ENCODE peak calls at places on chromosomes 16 and 17, in four cellular contexts. B, F, J and G are unnamed samples.
A peak's percentile ranks its signal among the peaks of the same experiment; 100 is the strongest.

GRCh38 chr16:77059441-77059840 is 131.5 kb upstream of the MON1B start:
- DNase-seq in B (no peak), F (no peak), J (no peak), G (no peak)

GRCh38 chr16:57043248-57043647 is 49.1 kb upstream of the CPNE2 start:
- DNase-seq in B (no peak), F (no peak), J (no peak), G (no peak)

GRCh38 chr16:62755938-62756337 is 719.7 kb upstream of the CDH8 start:
- DNase-seq in B (no peak), F (no peak), J (no peak), G (no peak)

GRCh38 chr16:56617212-56618085 is 8.1 kb upstream of the MT1E start:
- DNase-seq in B (no peak), F (no peak), J (no peak), G (no peak)

GRCh38 chr16:15573274-15573895 is 69.6 kb downstream of the MARF1 start:
- DNase-seq in B (no peak), F (no peak), J (no peak), G (no peak)

GRCh38 chr16:57711331-57711730 is 16.7 kb downstream of the DRC7 start:
- DNase-seq in B (no peak), F (no peak), J (no peak), G (no peak)

GRCh38 chr17:51765558-51766145 is 392.9 kb downstream of the CA10 start:
- DNase-seq in B (no peak), F (no peak), J (no peak), G (no peak)

GRCh38 chr16:23896832-23897821 is 61.3 kb downstream of the PRKCB start:
- DNase-seq in B (no peak), F (no peak), J (no peak), G (no peak)

GRCh38 chr17:65013613-65014391 is 42.7 kb downstream of the GNA13 start:
- DNase-seq in B (peak; percentile 28), F (peak; percentile 37), J (no peak), G (no peak)

GRCh38 chr17:41019415-41019814 is 7.6 kb downstream of the KRTAP1-5 start:
- DNase-seq in B (no peak), F (no peak), J (no peak), G (no peak)

GRCh38 chr17:10036511-10037061 is 131.5 kb upstream of the RCVRN start:
- DNase-seq in B (peak; percentile 52), F (no peak), J (no peak), G (no peak)

GRCh38 chr16:75241955-75242354 is 9.5 kb downstream of the BCAR1 start:
- DNase-seq in B (no peak), F (no peak), J (no peak), G (no peak)

GRCh38 chr16:35711958-35712357 is 2252.5 kb downstream of the TP53TG3F start:
- DNase-seq in B (no peak), F (no peak), J (no peak), G (no peak)

GRCh38 chr16:74626741-74627416 is 20.0 kb upstream of the GLG1 start:
- DNase-seq in B (no peak), F (no peak), J (no peak), G (no peak)

GRCh38 chr17:44786551-44787081 is 27.8 kb downstream of the ADAM11 start:
- DNase-seq in B (no peak), F (no peak), J (no peak), G (no peak)

GRCh38 chr17:46964315-46965265 is 14.5 kb downstream of the RPRML start:
- DNase-seq in B (no peak), F (no peak), J (peak; percentile 44), G (no peak)

GRCh38 chr17:79417589-79417988 is 193.3 kb downstream of the RBFOX3 start:
- DNase-seq in B (no peak), F (no peak), J (no peak), G (no peak)

GRCh38 chr17:58313815-58314705 is 14.5 kb downstream of the TSPOAP1 start:
- DNase-seq in B (no peak), F (no peak), J (no peak), G (no peak)

GRCh38 chr17:54924405-54924804 is 23.8 kb downstream of the TOM1L1 start:
- DNase-seq in B (no peak), F (no peak), J (no peak), G (no peak)

DNA sequence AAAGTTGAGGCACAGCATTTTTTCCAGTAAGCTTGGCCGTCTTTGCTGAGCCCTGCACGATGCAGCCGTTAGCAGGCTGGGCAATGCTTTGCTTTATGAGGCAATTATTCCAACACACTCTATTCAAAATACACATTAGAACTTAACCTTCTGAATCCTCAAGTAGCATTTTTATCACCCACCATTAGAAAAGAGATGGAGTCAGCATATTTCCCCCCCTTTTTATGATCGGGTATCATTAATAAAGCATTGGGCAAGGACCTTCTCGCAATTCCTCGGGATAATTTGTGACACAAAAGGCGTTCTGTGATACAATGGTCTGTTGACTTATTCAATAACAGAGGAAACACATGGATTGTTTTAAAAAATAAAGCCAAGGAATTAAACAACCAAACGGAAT is 374.5 kb upstream of the RBFOX1 start:
- DNase-seq in B (no peak), F (no peak), J (no peak), G (no peak)
- H3K4me3 ChIP-seq in B (no peak overlapping the region), F (no peak overlapping the region), J (no peak overlapping the region), G (no peak overlapping the region)

GRCh38 chr16:89081556-89081955 is 12.1 kb upstream of the ACSF3 start:
- DNase-seq in B (no peak), F (no peak), J (no peak), G (no peak)

GRCh38 chr16:89078172-89078571 is 15.5 kb upstream of the ACSF3 start:
- DNase-seq in B (no peak), F (no peak), J (no peak), G (no peak)

GRCh38 chr16:89079434-89079833 is 14.2 kb upstream of the ACSF3 start:
- DNase-seq in B (no peak), F (no peak), J (no peak), G (no peak)

GRCh38 chr16:89077076-89077475 is 16.6 kb upstream of the ACSF3 start:
- DNase-seq in B (no peak), F (no peak), J (no peak), G (no peak)

DNA sequence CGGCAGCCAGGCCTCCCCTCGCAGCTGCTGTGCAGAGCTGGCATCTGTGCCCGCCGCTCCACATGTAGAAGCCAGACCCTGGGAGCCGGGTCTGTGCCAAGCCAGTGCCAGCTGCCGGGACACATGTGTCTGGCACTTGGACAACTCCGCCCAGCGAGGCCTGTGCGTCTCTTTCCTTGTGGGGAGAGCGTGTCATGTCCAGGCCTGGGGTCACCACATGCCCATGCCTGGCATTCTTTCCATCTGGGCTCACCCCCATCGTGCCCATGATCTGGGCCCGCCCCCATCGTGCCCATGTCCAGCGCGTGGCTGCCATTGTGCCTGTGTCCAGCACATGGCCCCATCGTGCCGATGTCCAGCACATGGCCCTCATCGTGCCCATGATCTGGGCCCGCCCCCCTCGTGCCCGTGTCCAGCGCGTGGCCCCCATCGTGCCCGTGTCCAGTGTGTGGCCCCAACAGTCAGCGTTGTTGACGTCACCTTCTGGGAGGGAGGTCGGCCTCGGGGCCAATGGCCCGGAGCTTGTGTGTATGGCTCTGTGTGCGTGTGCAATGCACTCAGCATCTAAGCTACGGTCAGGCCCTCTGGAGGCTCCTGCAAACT is 13.3 kb upstream of the ACSF3 start:
- DNase-seq in B (no peak), F (no peak), J (no peak), G (no peak)
- H3K9ac ChIP-seq in B (no peak overlapping the region), F (no peak overlapping the region), J (no peak overlapping the region), G (no peak overlapping the region)

GRCh38 chr17:21291357-21291756 is 6.8 kb downstream of the MAP2K3 start:
- DNase-seq in B (no peak), F (no peak), J (no peak), G (no peak)

GRCh38 chr17:21291862-21292261 is 7.4 kb downstream of the MAP2K3 start:
- DNase-seq in B (no peak), F (no peak), J (no peak), G (no peak)

GRCh38 chr17:21288581-21289017 is 4.1 kb downstream of the MAP2K3 start:
- DNase-seq in B (no peak), F (no peak), J (no peak), G (no peak)

GRCh38 chr17:21289175-21289901 is 4.8 kb downstream of the MAP2K3 start:
- DNase-seq in B (no peak), F (no peak), J (no peak), G (no peak)

GRCh38 chr17:21289902-21290571 is 5.5 kb downstream of the MAP2K3 start:
- DNase-seq in B (no peak), F (no peak), J (no peak), G (no peak)
- TF ChIP-seq ZNF274 in B (no peak), F (no peak), J (no peak), G (no peak)

GRCh38 chr16:4968879-4969278 is 10.7 kb downstream of the SEC14L5 start:
- DNase-seq in B (no peak), F (no peak), J (no peak), G (no peak)
- H3K4me3 ChIP-seq in B (no peak overlapping the region), F (no peak overlapping the region), J (no peak overlapping the region), G (no peak overlapping the region)

DNA sequence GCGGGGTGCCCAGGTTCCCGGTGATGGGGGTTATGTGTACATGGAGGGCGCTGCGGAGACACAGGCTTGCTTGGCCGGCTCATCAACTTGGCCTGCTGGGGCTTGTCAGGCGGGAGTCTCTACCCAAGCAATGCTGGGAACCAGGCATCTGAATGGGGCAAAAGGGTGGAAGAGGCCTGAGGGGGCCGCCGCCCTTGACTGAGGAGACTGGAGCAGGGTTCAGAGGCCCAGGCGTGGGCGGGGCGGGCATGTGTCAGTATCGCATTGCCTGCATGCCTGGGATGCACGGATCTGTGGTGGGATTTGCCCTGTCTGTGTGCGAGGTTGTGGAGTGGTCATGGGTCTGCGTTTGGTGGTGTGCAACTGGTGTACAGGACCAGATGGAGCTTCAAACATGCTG is 21.1 kb downstream of the ARHGAP23 start:
- DNase-seq in B (peak; percentile 67), F (no peak), J (no peak), G (no peak)
- H3K9ac ChIP-seq in B (no peak overlapping the region), F (peak overlapping the region; percentile 31), J (peak overlapping the region; percentile 17), G (peak overlapping the region; percentile 51)

DNA sequence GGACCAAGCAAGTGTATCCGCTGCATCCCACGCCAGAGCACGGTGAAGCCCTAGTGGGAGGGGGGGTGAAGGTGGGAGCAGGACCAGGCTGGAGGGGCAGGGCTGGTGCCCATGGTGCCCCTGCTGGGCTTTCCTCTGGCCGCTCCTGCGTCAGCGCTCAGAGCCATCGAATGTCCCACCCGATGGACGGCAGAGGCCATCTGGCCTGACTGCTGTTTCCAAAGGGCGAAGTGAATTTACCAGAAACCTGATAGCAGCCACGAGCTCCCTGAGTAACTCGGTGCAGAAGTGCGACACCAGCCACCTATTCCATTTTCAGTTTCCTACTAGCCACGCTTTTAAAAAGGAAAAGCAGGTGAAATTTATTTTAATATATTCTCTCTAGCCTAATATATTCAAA is 203.6 kb upstream of the CIBAR2 start:
- DNase-seq in B (no peak), F (no peak), J (no peak), G (no peak)
- TF ChIP-seq ZNF274 in B (no peak), F (no peak), J (no peak), G (no peak)

GRCh38 chr17:56926270-56926669 is 12.4 kb upstream of the TRIM25 start:
- DNase-seq in B (no peak), F (no peak), J (no peak), G (no peak)
- H3K4me3 ChIP-seq in B (no peak overlapping the region), F (no peak overlapping the region), J (no peak overlapping the region), G (no peak overlapping the region)

GRCh38 chr17:15291674-15292361 is 26.7 kb upstream of the PMP22 start:
- DNase-seq in B (no peak), F (no peak), J (no peak), G (no peak)
- H3K9ac ChIP-seq in B (no peak overlapping the region), F (no peak overlapping the region), J (no peak overlapping the region), G (no peak overlapping the region)